ENCODE peak calls at places on chromosomes 6 and 20, in five cellular contexts. U is keratinocyte, I is astrocyte of the spinal cord, C is psoas muscle, W is body of pancreas. J is an unnamed sample.

GRCh38 chr20:48098099-48098498 is 312.8 kb upstream of the SULF2 start:
- DNase-seq in U (no peak), I (no peak), C (no peak), W (no peak), J (peak)

GRCh38 chr20:56607061-56607704 is 21.9 kb upstream of the TFAP2C start:
- DNase-seq in U (no peak), I (no peak), C (no peak), W (no peak), J (no peak)

GRCh38 chr6:109240370-109241084 is 141.7 kb downstream of the CD164 start:
- DNase-seq in U (no peak), I (no peak), C (no peak), W (no peak), J (no peak)

GRCh38 chr6:158374020-158374419 is 61.8 kb downstream of the TULP4 start:
- DNase-seq in U (no peak), I (no peak), C (no peak), W (no peak), J (no peak)

GRCh38 chr6:41452763-41453162 is 93.4 kb upstream of the FOXP4 start:
- DNase-seq in U (no peak), I (no peak), C (no peak), W (no peak), J (no peak)

GRCh38 chr20:61558726-61559125 is 306.7 kb downstream of the CDH4 start:
- DNase-seq in U (no peak), I (peak), C (no peak), W (no peak), J (no peak)

GRCh38 chr6:137853569-137854213 is 13.4 kb upstream of the TNFAIP3 start:
- DNase-seq in U (no peak), I (peak), C (no peak), W (no peak), J (no peak)

GRCh38 chr6:123888779-123889513 is 85.3 kb downstream of the NKAIN2 start:
- DNase-seq in U (no peak), I (no peak), C (no peak), W (no peak), J (no peak)

GRCh38 chr6:150599199-150600002 is at the start of gene PLEKHG1:
- DNase-seq in U (no peak), I (peak), C (peak), W (peak), J (peak)

GRCh38 chr20:38209736-38210405 is 44.8 kb upstream of the TGM2 start:
- DNase-seq in U (no peak), I (no peak), C (no peak), W (no peak), J (no peak)

GRCh38 chr20:37295001-37295400 is 5.5 kb downstream of the MANBAL start:
- DNase-seq in U (peak), I (peak), C (no peak), W (no peak), J (peak)

GRCh38 chr20:30168025-30168799 is 1089.3 kb upstream of the DEFB115 start:
- DNase-seq in U (no peak), I (no peak), C (no peak), W (peak), J (no peak)

GRCh38 chr20:17626217-17627007 is 55.6 kb downstream of the RRBP1 start:
- DNase-seq in U (no peak), I (no peak), C (peak), W (peak), J (no peak)

GRCh38 chr6:101391772-101392560 is 1.5 kb upstream of the GRIK2 start:
- DNase-seq in U (no peak), I (no peak), C (no peak), W (peak), J (no peak)

GRCh38 chr6:170447561-170447930 is 105.6 kb downstream of the PSMB1 start:
- DNase-seq in U (no peak), I (no peak), C (no peak), W (no peak), J (no peak)

GRCh38 chr20:21183722-21184121 is 57.8 kb downstream of the KIZ start:
- DNase-seq in U (no peak), I (no peak), C (no peak), W (no peak), J (no peak)

GRCh38 chr6:40407239-40407638 is 179.9 kb downstream of the LRFN2 start:
- DNase-seq in U (no peak), I (no peak), C (no peak), W (no peak), J (no peak)

GRCh38 chr20:54726687-54727086 is 251.3 kb downstream of the DOK5 start:
- DNase-seq in U (no peak), I (no peak), C (no peak), W (peak), J (peak)

GRCh38 chr6:155314773-155315515 is 660 bp upstream of the TFB1M start:
- DNase-seq in U (peak), I (no peak), C (peak), W (peak), J (peak)

GRCh38 chr6:47363736-47364135 is 54.0 kb upstream of the TNFRSF21 start:
- DNase-seq in U (no peak), I (no peak), C (no peak), W (no peak), J (no peak)

GRCh38 chr6:130574146-130574545 is 208.3 kb downstream of the TMEM200A start:
- DNase-seq in U (no peak), I (no peak), C (no peak), W (no peak), J (no peak)
- TF ChIP-seq CTCF in U (no peak), I (no peak), C (no peak), W (no peak), J (no peak)

GRCh38 chr20:34875657-34876160 is 703 bp upstream of the ACSS2 start:
- DNase-seq in U (no peak), I (no peak), C (no peak), W (no peak), J (no peak)
- TF ChIP-seq CTCF in U (peak), I (peak), C (peak), W (no peak), J (no peak)

DNA sequence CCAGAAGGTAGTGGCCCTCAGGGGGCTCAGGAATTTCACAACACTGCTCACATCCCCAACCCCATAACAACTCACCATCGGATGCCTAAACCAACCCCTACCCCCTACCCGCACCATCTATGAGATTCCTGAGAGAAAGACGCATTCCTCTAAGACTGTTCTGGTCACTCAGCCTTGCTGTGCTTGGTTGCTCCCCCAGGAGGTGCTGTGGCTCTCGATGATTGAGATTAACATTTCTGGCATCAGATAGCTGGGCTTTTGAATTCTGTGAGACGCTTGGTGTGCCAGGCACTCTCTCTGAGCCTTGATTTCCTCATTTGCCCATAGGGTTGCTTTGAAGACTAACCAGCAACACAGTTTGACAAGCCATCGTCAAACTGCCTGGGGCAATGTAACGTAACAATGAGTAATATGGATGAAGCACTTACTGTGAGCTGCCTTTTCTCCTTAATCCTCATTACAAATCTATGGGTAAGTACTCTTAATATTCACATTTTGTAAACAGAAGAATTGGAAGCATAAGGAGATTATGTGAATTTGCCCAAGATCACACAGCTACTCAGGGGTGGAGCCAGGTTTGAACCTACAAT is 978 bp downstream of the WFDC6 start:
- DNase-seq in U (peak), I (no peak), C (no peak), W (no peak), J (no peak)
- TF ChIP-seq CTCF in U (peak), I (no peak), C (no peak), W (no peak), J (no peak)

GRCh38 chr6:2034256-2034655 is 211.1 kb downstream of the GMDS start:
- DNase-seq in U (no peak), I (no peak), C (no peak), W (no peak), J (no peak)

GRCh38 chr6:2038096-2038495 is 207.3 kb downstream of the GMDS start:
- DNase-seq in U (no peak), I (peak), C (no peak), W (no peak), J (no peak)

GRCh38 chr6:2035046-2035445 is 210.4 kb downstream of the GMDS start:
- DNase-seq in U (no peak), I (no peak), C (no peak), W (peak), J (no peak)

GRCh38 chr6:2036084-2037023 is 209.1 kb downstream of the GMDS start:
- DNase-seq in U (no peak), I (no peak), C (no peak), W (no peak), J (no peak)

GRCh38 chr6:2037230-2037926 is 208.0 kb downstream of the GMDS start:
- DNase-seq in U (no peak), I (peak), C (no peak), W (no peak), J (no peak)
- TF ChIP-seq CTCF in U (peak), I (peak), C (no peak), W (no peak), J (no peak)

DNA sequence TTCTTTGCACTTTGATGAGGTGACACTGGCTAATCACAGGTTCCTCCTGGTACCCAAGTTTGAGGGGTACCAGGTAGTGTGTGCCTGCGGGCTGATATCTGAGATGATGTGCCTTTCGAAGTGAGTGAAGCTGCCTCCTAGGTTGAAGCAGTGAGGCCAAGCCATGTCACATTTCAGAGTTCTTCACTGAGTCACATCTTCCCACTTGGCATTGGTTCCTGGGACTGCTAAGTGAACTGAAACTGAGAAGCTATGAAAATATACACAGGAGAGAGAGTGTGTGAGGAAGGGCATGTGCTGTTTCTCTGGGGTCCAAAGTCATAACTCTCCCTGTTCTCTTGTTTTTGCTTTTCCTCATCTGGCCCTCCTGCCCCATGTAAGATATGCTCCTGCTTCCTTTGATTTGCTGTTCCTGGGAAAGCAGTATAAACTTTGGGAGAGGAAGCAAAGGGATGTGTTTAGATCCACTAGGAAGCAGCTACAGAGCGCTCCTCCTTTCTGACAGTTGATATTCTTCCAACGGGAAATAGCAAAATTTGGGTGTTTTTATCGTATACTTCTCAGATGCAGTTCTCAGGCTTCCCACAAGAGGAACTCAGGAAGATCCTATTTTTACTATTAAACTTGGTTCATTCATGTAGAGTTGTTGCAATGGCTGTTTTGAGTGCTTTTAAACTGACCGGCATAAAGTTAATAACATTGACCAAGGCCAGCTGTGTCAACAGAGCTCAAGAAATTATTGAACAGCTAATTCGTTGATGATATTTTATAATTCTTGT is 153.7 kb downstream of the MOXD1 start:
- DNase-seq in U (no peak), I (peak), C (no peak), W (no peak), J (no peak)
- TF ChIP-seq CTCF in U (no peak), I (peak), C (no peak), W (no peak), J (no peak)

DNA sequence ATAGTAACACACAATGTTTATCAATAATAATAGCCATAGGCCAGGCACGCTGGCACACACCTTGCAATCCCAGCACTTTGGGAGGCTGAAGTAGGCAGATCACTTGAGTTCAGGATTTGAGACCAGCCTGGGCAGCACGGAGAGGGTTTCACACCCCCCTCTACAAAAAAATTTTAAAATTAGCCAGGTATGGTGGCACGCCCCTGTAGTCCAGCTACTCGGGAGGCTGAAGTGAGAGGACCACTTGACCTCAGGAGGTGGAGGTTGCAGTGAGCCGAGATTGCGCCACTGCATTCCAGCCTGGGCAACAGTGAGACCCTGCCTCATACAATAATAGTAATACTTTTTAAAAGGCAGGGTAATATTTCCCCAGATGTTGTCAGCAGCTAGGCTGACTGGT is 7.9 kb upstream of the MAPRE1 start:
- DNase-seq in U (no peak), I (no peak), C (no peak), W (no peak), J (no peak)
- TF ChIP-seq CTCF in U (no peak), I (no peak), C (no peak), W (no peak), J (no peak)

GRCh38 chr6:15285682-15286294 is 39.9 kb downstream of the JARID2 start:
- DNase-seq in U (no peak), I (no peak), C (no peak), W (no peak), J (no peak)
- TF ChIP-seq CTCF in U (peak), I (no peak), C (no peak), W (no peak), J (no peak)

J was measured in Calu3.